ENCODE peak calls at places on chromosomes 6 and 20, in four cellular contexts. T is stomach, Y is A549, E is H1. R is an unnamed sample.
A peak's percentile ranks its signal among the peaks of the same experiment; 100 is the strongest.

GRCh38 chr20:17972121-17972520 is 3.3 kb downstream of the MGME1 start:
- DNase-seq in Y (no peak), E (no peak), T (no peak), R (no peak)

GRCh38 chr6:71979911-71980310 is 93.6 kb downstream of the RIMS1 start:
- DNase-seq in T (no peak), Y (no peak), E (no peak), R (no peak)

GRCh38 chr20:37356387-37356786 is 10.4 kb downstream of the SRC start:
- DNase-seq in T (peak; percentile 76), E (no peak), Y (peak; percentile 42), R (peak; percentile 68)

GRCh38 chr6:48183816-48184215 is 72.8 kb upstream of the PTCHD4 start:
- DNase-seq in T (no peak), Y (no peak), E (no peak), R (no peak)

GRCh38 chr6:57069920-57070331 is 20.1 kb upstream of the ZNF451 start:
- DNase-seq in T (no peak), Y (no peak), E (no peak), R (no peak)

GRCh38 chr6:32604434-32604877 is 14.8 kb upstream of the HLA-DRB1 start:
- DNase-seq in Y (no peak), T (no peak), E (no peak), R (no peak)

GRCh38 chr6:42756713-42757112 is 10.8 kb upstream of the TBCC start:
- DNase-seq in Y (no peak), T (no peak), E (no peak), R (no peak)

GRCh38 chr20:8808180-8808535 is 260.7 kb upstream of the PLCB4 start:
- DNase-seq in Y (no peak), E (no peak), T (peak; percentile 54), R (no peak)

GRCh38 chr6:167113935-167114910 is 8.7 kb upstream of the CCR6 start:
- DNase-seq in Y (no peak), T (no peak), E (no peak), R (no peak)

GRCh38 chr6:24428615-24429014 is 25.9 kb downstream of the MRS2 start:
- DNase-seq in T (no peak), E (no peak), Y (peak; percentile 38), R (no peak)

GRCh38 chr20:10521068-10521834 is 86.1 kb downstream of the SLX4IP start:
- DNase-seq in Y (peak; percentile 55), E (no peak), T (no peak), R (no peak)

GRCh38 chr6:117616971-117617765 is 14.9 kb upstream of the GOPC start:
- DNase-seq in E (no peak), T (no peak), Y (no peak), R (no peak)

GRCh38 chr20:61680096-61680495 is 385.6 kb downstream of the TAF4 start:
- DNase-seq in Y (no peak), E (no peak), T (no peak), R (no peak)

GRCh38 chr6:10230533-10230932 is 184.3 kb downstream of the TFAP2A start:
- DNase-seq in E (no peak), T (no peak), Y (no peak), R (no peak)

GRCh38 chr20:31485450-31486339 is 10.6 kb downstream of the REM1 start:
- DNase-seq in E (no peak), T (no peak), Y (no peak), R (peak; percentile 78)

GRCh38 chr20:53737404-53738038 is 143.9 kb upstream of the ZNF217 start:
- DNase-seq in E (no peak), Y (no peak), T (no peak), R (no peak)

GRCh38 chr20:46994341-46994740 is 99.7 kb downstream of the EYA2 start:
- DNase-seq in T (peak; percentile 46), Y (no peak), E (no peak), R (no peak)

GRCh38 chr6:168147205-168147738 is 68.3 kb upstream of the FRMD1 start:
- DNase-seq in Y (no peak), E (no peak), T (no peak), R (no peak)

GRCh38 chr6:46491789-46492547 is 719 bp upstream of the RCAN2 start:
- DNase-seq in Y (peak; percentile 14), T (peak; percentile 50), E (no peak), R (peak; percentile 77)

GRCh38 chr20:56278205-56278604 is 29.7 kb downstream of the MC3R start:
- DNase-seq in T (no peak), Y (no peak), E (no peak), R (no peak)

GRCh38 chr20:11492391-11492790 is 425.3 kb upstream of the BTBD3 start:
- DNase-seq in T (no peak), E (no peak), Y (no peak), R (no peak)

GRCh38 chr6:43451939-43452338 is 3.4 kb downstream of the DLK2 start:
- DNase-seq in Y (no peak), E (no peak), T (no peak), R (no peak)

GRCh38 chr6:168374051-168374502 is 54.5 kb upstream of the DACT2 start:
- DNase-seq in Y (no peak), E (no peak), T (no peak), R (peak; percentile 23)

GRCh38 chr6:56956481-56956880 is 1.6 kb downstream of the BEND6 start:
- DNase-seq in E (no peak), T (no peak), Y (no peak), R (no peak)

GRCh38 chr20:41342474-41343464 is 2.1 kb downstream of the LPIN3 start:
- DNase-seq in T (no peak), Y (no peak), E (no peak), R (no peak)

GRCh38 chr6:63635563-63636515 is at the start of gene PHF3:
- DNase-seq in T (peak; percentile 92), Y (peak; percentile 90), E (peak; percentile 60), R (peak; percentile 95)

GRCh38 chr20:32034581-32035397 is 17.3 kb upstream of the HCK start:
- DNase-seq in Y (peak; percentile 21), T (no peak), E (no peak), R (no peak)

GRCh38 chr20:57514273-57514751 is 10.6 kb downstream of the CTCFL start:
- DNase-seq in T (peak; percentile 76), Y (peak; percentile 73), E (no peak), R (peak; percentile 66)

GRCh38 chr6:87908978-87909802 is 138.5 kb upstream of the SPACA1 start:
- DNase-seq in T (no peak), Y (no peak), E (no peak), R (no peak)

GRCh38 chr20:54082100-54082499 is 11.7 kb upstream of the BCAS1 start:
- DNase-seq in E (no peak), Y (no peak), T (no peak), R (no peak)

GRCh38 chr6:53546256-53546655 is 1.4 kb upstream of the GCLC start:
- DNase-seq in E (no peak), T (no peak), Y (no peak), R (no peak)

GRCh38 chr6:80454197-80454596 is 347.7 kb downstream of the BCKDHB start:
- DNase-seq in Y (no peak), T (no peak), E (no peak), R (no peak)

GRCh38 chr6:141388666-141389065 is 744.1 kb upstream of the GJE1 start:
- DNase-seq in T (no peak), E (peak; percentile 64), Y (no peak), R (no peak)

GRCh38 chr20:461254-462198 is 807 bp downstream of the TBC1D20 start:
- DNase-seq in T (peak; percentile 51), E (no peak), Y (peak; percentile 57), R (peak; percentile 68)

DNA sequence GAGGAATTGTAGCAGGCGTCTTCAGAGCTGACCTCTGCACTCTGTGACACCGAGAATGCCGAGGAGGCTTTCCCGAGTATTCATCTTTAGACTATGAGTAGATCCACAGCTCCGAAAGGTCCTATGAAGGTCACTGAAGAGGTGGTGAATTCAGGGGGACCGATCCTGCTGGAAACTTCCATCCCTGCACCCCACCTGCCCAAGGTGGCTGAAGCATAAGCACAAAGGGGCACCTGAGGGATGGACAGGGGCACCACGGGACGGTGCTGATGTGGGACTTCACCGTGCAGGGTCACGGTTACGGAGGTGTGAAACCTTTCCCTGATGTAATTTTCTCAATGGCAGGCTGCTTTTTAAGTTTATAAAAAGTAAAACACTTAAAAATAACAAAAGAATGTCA is 24.4 kb downstream of the DIDO1 start:
- DNase-seq in E (no peak), Y (no peak), T (no peak), R (no peak)
- TF ChIP-seq POLR2A in E (no peak), Y (no peak), T (no peak), R (no peak)

DNA sequence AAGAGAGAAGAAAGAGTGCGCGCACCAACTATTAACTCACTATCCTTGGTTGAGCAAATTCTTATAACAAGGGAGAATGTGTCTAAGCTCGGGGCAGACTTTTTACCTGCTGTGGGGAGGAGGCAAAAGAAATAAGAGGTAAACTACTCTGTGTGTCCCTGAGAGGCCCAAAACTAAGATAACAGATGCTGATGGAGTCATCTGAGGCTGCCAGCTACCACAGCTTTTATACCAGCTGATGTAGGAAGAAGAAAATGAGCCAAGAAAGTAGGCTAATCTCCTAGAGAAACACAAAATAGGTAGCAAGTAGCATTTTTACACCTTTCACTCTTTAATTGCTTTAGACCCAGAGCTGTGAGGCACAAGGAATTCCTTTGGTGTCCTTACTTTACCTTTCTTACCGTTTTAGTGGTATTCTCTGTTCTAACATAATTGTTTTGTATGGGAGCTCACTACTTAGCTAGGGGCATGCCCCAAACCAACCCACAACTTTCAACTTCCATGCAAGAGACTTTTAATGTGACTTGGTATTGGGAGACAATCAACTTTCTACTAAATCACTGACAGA is 27.8 kb upstream of the PIM1 start:
- DNase-seq in T (no peak), E (no peak), Y (no peak), R (no peak)
- H3K4me3 ChIP-seq in T (no peak overlapping the region), E (no peak overlapping the region), Y (no peak overlapping the region), R (no peak overlapping the region)

DNA sequence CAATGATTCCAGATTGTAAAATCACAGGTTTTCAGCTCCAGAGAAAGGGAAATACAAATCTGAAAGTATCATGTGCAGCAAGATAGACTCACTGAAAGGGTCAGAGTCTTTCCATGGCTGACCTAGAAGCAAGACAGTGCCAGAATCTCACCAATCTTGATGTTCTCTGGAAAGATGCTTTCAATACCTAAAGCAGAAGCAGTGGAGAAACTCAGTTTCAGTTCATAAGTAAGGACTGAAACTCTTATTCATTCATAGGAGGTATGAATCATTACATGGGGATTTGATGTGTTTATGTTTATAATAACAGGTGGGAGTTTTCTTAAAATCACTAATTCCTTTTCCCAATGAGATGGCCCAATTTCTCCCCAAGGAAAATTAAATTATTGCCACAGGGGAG is 42.5 kb downstream of the SLC2A12 start:
- DNase-seq in T (no peak), E (no peak), Y (no peak), R (no peak)
- H3K27ac ChIP-seq in T (no peak overlapping the region), E (no peak overlapping the region), Y (no peak overlapping the region), R (no peak overlapping the region)

GRCh38 chr6:30894935-30895334 is 10.6 kb downstream of the DDR1 start:
- DNase-seq in Y (no peak), T (no peak), E (no peak), R (no peak)

GRCh38 chr6:30895343-30895742 is 11.0 kb downstream of the DDR1 start:
- DNase-seq in Y (no peak), E (no peak), T (no peak), R (no peak)

GRCh38 chr6:30894381-30894780 is 10.1 kb downstream of the DDR1 start:
- DNase-seq in Y (no peak), T (no peak), E (no peak), R (no peak)

GRCh38 chr6:30893001-30893591 is 8.8 kb downstream of the DDR1 start:
- DNase-seq in T (no peak), Y (no peak), E (no peak), R (no peak)

DNA sequence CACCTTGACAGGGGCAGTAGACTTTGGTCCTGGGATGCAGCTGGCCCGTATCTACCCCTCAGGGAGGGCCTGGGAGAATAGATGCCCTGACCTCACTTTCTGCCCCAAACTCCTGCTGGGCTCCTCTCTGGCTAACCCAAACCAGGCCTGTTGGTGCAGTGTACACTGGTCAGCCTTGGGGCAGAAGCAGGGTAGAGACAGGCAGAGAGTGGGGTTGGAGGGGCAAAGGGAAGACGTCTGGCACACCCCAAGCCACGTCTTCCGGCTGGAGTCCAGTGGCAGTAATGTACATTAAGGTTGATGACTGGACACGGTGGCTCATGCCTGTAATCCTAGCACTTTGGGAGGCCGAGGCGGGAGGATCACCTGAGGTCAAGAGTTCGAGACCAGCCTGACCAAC is 9.3 kb downstream of the DDR1 start:
- DNase-seq in E (no peak), T (no peak), Y (no peak), R (no peak)
- TF ChIP-seq POLR2A in E (no peak), T (no peak), Y (no peak), R (no peak)